ENCODE peak calls at places on chromosomes 1 and 21, in five cellular contexts. L is stimulated activated CD8-positive, alpha-beta memory T cell treated with anti-CD3 and anti-CD28 coated beads, Interleukin-7, amount 100 ng/mL, for 1 hour; U is HFF-Myc; F is Right ventricle myocardium superior; E is adrenal gland. R is an unnamed sample.

GRCh38 chr1:28249013-28249870 is 10.1 kb upstream of the SESN2 start:
- DNase-seq in L (no peak), F (peak), U (no peak), E (peak), R (no peak)

GRCh38 chr1:205360166-205360565 is 3.4 kb upstream of the KLHDC8A start:
- DNase-seq in U (no peak), L (no peak), F (no peak), E (peak), R (no peak)

GRCh38 chr1:226491093-226491850 is 57.3 kb upstream of the STUM start:
- DNase-seq in U (no peak), L (no peak), F (no peak), E (no peak), R (no peak)

GRCh38 chr21:45831991-45832740 is 149.4 kb upstream of the COL6A1 start:
- DNase-seq in L (no peak), E (no peak), U (no peak), F (peak), R (no peak)

GRCh38 chr1:63152572-63152971 is 169.8 kb upstream of the FOXD3 start:
- DNase-seq in F (no peak), E (no peak), L (no peak), U (no peak), R (no peak)

GRCh38 chr1:199742547-199742946 is 285.0 kb upstream of the NR5A2 start:
- DNase-seq in E (no peak), L (no peak), F (no peak), U (peak), R (peak)

GRCh38 chr1:26697978-26698849 is 2.4 kb downstream of the ARID1A start:
- DNase-seq in E (peak), L (no peak), F (peak), U (peak), R (no peak)

GRCh38 chr1:16256478-16256877 is 19.5 kb upstream of the CPLANE2 start:
- DNase-seq in L (no peak), U (no peak), F (no peak), E (no peak), R (no peak)

R was measured in CD14-positive monocyte.